ENCODE peak calls at places on chromosomes 11 and 22, in six cellular contexts. S, B, A, G, U and F are unnamed samples.
A peak's percentile ranks its signal among the peaks of the same experiment; 100 is the strongest.

GRCh38 chr11:130094614-130095013 is 24.9 kb downstream of the APLP2 start:
- DNase-seq in U (no peak), G (no peak), S (no peak), A (peak; percentile 41), B (no peak), F (no peak)

GRCh38 chr22:19059481-19060278 is 62.5 kb downstream of the DGCR2 start:
- DNase-seq in U (no peak), A (no peak), G (no peak), B (no peak), S (no peak), F (no peak)

GRCh38 chr11:101459020-101459419 is 124.8 kb downstream of the TRPC6 start:
- DNase-seq in S (no peak), B (no peak), G (no peak), U (no peak), A (no peak), F (no peak)

GRCh38 chr11:69005183-69005630 is 7.8 kb downstream of the MRGPRF start:
- DNase-seq in B (peak; percentile 36), G (no peak), S (no peak), A (no peak), U (no peak), F (no peak)

GRCh38 chr11:63573881-63574855 is 11.0 kb upstream of the PLAAT2 start:
- DNase-seq in U (no peak), A (peak; percentile 42), G (no peak), S (no peak), B (peak; percentile 87), F (no peak)

GRCh38 chr11:2510626-2511402 is 66.0 kb downstream of the KCNQ1 start:
- DNase-seq in A (no peak), U (no peak), B (no peak), S (no peak), G (no peak), F (no peak)

GRCh38 chr11:125952973-125953372 is 7.1 kb downstream of the VSIG10L2 start:
- DNase-seq in G (no peak), S (no peak), U (no peak), B (no peak), A (no peak), F (no peak)

GRCh38 chr11:14974723-14975587 is 2.8 kb upstream of the CALCA start:
- DNase-seq in A (peak; percentile 55), B (peak; percentile 58), S (peak; percentile 86), U (peak; percentile 28), G (peak; percentile 47), F (peak; percentile 26)

GRCh38 chr11:128536521-128536920 is 50.8 kb downstream of the ETS1 start:
- DNase-seq in B (no peak), U (no peak), S (no peak), G (no peak), A (no peak), F (no peak)

GRCh38 chr11:118699508-118700220 is 20.2 kb upstream of the TREH start:
- DNase-seq in A (no peak), U (no peak), B (no peak), G (peak; percentile 39), S (no peak), F (peak; percentile 71)

GRCh38 chr11:29518389-29519174 is 498.2 kb downstream of the KCNA4 start:
- DNase-seq in G (no peak), B (no peak), A (peak; percentile 8), U (no peak), S (peak; percentile 67), F (no peak)

GRCh38 chr11:44823920-44824704 is 97.3 kb downstream of the TSPAN18 start:
- DNase-seq in B (peak; percentile 64), S (peak; percentile 85), U (no peak), G (no peak), A (no peak), F (no peak)

GRCh38 chr11:13647391-13647790 is 21.1 kb upstream of the FAR1 start:
- DNase-seq in A (no peak), U (no peak), G (no peak), S (no peak), B (no peak), F (no peak)

GRCh38 chr11:87425391-87425790 is 387.7 kb downstream of the TMEM135 start:
- DNase-seq in G (no peak), A (peak; percentile 71), B (no peak), S (no peak), U (no peak), F (no peak)

GRCh38 chr11:100403817-100404216 is 283.3 kb upstream of the ARHGAP42 start:
- DNase-seq in A (peak; percentile 67), S (peak; percentile 86), U (no peak), G (no peak), B (peak; percentile 73), F (no peak)

GRCh38 chr11:96038046-96038445 is 114.1 kb upstream of the MTMR2 start:
- DNase-seq in U (no peak), S (no peak), A (peak; percentile 6), B (no peak), G (no peak), F (no peak)

GRCh38 chr11:121965330-121965729 is 150.7 kb downstream of the BLID start:
- DNase-seq in A (peak; percentile 89), U (no peak), G (no peak), B (no peak), S (no peak), F (no peak)

GRCh38 chr22:44975444-44976262 is 34.2 kb downstream of the PHF21B start:
- DNase-seq in G (peak; percentile 25), A (peak; percentile 81), B (peak; percentile 85), S (peak; percentile 97), U (peak; percentile 9), F (peak; percentile 20)

GRCh38 chr22:20972933-20973577 is 6.0 kb downstream of the AIFM3 start:
- DNase-seq in A (no peak), G (no peak), S (no peak), B (no peak), U (no peak), F (no peak)

GRCh38 chr11:38296211-38296776 is 1698.3 kb upstream of the RAG2 start:
- DNase-seq in U (no peak), S (no peak), A (no peak), G (no peak), B (no peak), F (no peak)

GRCh38 chr11:23585700-23586099 is 725.4 kb upstream of the CCDC179 start:
- DNase-seq in A (no peak), S (no peak), U (no peak), B (no peak), G (no peak), F (no peak)